ENCODE peak calls at places on chromosome 1, in ten cellular contexts. A, Q, E, D, S, J, N, P, L and X are unnamed samples.

GRCh38 chr1:25053576-25054075 is 123.5 kb upstream of the RUNX3 start:
- DNase-seq in A (no peak), Q (no peak), E (no peak), D (no peak), S (no peak), J (no peak), N (no peak), P (no peak), L (no peak), X (no peak)

GRCh38 chr1:11227106-11228077 is 35.0 kb downstream of the MTOR start:
- DNase-seq in A (no peak), Q (no peak), E (no peak), D (peak), S (no peak), J (no peak), N (no peak), P (no peak), L (no peak), X (no peak)

GRCh38 chr1:153465728-153466625 is 5.5 kb upstream of the S100A7 start:
- DNase-seq in A (peak), Q (peak), E (peak), D (peak), S (peak), J (peak), N (no peak), P (no peak), L (no peak), X (peak)

GRCh38 chr1:163213626-163214025 is 10.9 kb upstream of the RGS5 start:
- DNase-seq in A (no peak), Q (no peak), E (no peak), D (no peak), S (no peak), J (no peak), N (no peak), P (no peak), L (no peak), X (no peak)

GRCh38 chr1:199463521-199464127 is 563.9 kb upstream of the NR5A2 start:
- DNase-seq in A (no peak), Q (peak), E (no peak), D (peak), S (peak), J (no peak), N (peak), P (peak), L (peak), X (peak)

GRCh38 chr1:204971700-204972336 is 71.2 kb upstream of the CNTN2 start:
- DNase-seq in A (no peak), Q (peak), E (no peak), D (peak), S (no peak), J (no peak), N (no peak), P (no peak), L (no peak), X (no peak)

GRCh38 chr1:182095946-182096345 is 34.4 kb upstream of the ZNF648 start:
- DNase-seq in A (no peak), Q (peak), E (no peak), D (no peak), S (no peak), J (no peak), N (no peak), P (no peak), L (no peak), X (no peak)

GRCh38 chr1:68470388-68470970 is 20.7 kb upstream of the RPE65 start:
- DNase-seq in A (no peak), Q (no peak), E (no peak), D (peak), S (no peak), J (no peak), N (no peak), P (peak), L (no peak), X (peak)